ENCODE peak calls at places on chromosomes 13 and 19, in five cellular contexts. K is A549, O is lower lobe of right lung, E is NT2/D1, S is IMR-90. I is an unnamed sample.

GRCh38 chr13:46342538-46342937 is 44.5 kb downstream of the RUBCNL start:
- DNase-seq in K (no peak), O (no peak), E (no peak), S (no peak), I (no peak)

GRCh38 chr13:93847162-93847561 is 620.6 kb downstream of the GPC6 start:
- DNase-seq in K (peak), O (no peak), E (no peak), S (peak), I (peak)

GRCh38 chr19:11767633-11768133 is 883 bp downstream of the ZNF441 start:
- DNase-seq in K (no peak), O (peak), E (no peak), S (peak), I (no peak)

GRCh38 chr13:33992891-33993336 is 175.0 kb downstream of the RFC3 start:
- DNase-seq in K (no peak), O (no peak), E (no peak), S (no peak), I (no peak)

GRCh38 chr19:41889896-41890295 is 6.9 kb downstream of the ARHGEF1 start:
- DNase-seq in K (no peak), O (no peak), E (no peak), S (no peak), I (no peak)

GRCh38 chr19:55447421-55448174 is 4.5 kb upstream of the SHISA7 start:
- DNase-seq in K (peak), O (no peak), E (no peak), S (peak), I (no peak)

GRCh38 chr19:4134351-4134750 is 10.4 kb upstream of the MAP2K2 start:
- DNase-seq in K (no peak), O (no peak), E (no peak), S (no peak), I (no peak)

GRCh38 chr13:46403851-46404731 is 17.0 kb upstream of the RUBCNL start:
- DNase-seq in K (no peak), O (peak), E (no peak), S (no peak), I (no peak)

GRCh38 chr13:99145461-99145860 is 55.2 kb upstream of the UBAC2 start:
- DNase-seq in K (no peak), O (no peak), E (no peak), S (no peak), I (no peak)

DNA sequence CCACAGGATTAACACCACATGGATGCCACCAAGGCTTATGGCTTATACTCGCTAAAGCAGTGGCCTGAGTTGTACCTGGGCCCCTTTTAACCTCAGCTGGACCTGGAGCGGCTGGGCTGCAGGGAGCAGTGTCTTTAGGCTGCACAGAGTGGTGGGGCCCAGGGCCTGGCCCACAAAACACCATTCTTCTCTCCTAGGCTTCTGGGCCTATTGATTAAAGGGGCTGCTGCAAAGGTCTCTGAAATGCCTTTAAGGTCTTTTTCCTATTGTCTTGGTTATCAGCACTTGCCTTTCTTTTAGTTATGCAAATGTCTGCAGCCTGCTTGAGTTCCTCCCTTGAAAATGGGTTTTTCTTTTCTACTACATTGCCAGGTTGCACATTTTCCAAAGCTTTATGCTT is 973.9 kb upstream of the PRR20A start:
- DNase-seq in K (no peak), O (no peak), E (peak), S (no peak), I (no peak)
- H3K4me3 ChIP-seq in K (no peak), O (no peak), E (no peak), S (no peak), I (no peak)

GRCh38 chr19:17871032-17871877 is 490 bp upstream of the SLC5A5 start:
- DNase-seq in K (no peak), O (no peak), E (no peak), S (no peak), I (no peak)
- H3K4me3 ChIP-seq in K (no peak), O (no peak), E (no peak), S (no peak), I (no peak)

GRCh38 chr19:850979-851335 is 1.1 kb upstream of the ELANE start:
- DNase-seq in K (no peak), O (no peak), E (no peak), S (no peak), I (no peak)
- H3K4me3 ChIP-seq in K (peak), O (no peak), E (no peak), S (no peak), I (no peak)

GRCh38 chr13:100789481-100789880 is 114.9 kb upstream of the TMTC4 start:
- DNase-seq in K (no peak), O (peak), E (no peak), S (no peak), I (no peak)
- H3K4me3 ChIP-seq in K (no peak), O (no peak), E (no peak), S (no peak), I (no peak)

DNA sequence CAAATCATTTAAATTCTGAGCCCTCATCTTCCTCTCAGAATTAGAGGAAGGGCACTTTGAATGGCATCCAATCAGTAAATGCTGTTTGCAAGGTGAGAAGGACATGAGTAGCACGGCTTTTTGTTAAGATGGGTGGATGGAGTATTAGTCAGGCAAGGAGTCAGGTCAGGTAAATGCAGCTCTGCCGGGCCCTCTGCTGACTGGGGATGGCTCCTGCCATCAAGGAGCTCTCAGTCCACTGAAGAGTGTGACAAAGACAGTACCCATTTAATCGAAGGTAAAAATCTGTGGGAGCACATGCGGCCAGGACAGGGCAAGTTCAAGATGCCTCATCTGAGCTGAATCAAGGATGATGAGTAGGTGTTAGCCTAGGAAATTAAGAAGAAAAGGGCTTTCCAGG is 670.3 kb upstream of the ARGLU1 start:
- DNase-seq in K (no peak), O (no peak), E (no peak), S (no peak), I (no peak)
- H3K4me3 ChIP-seq in K (no peak), O (no peak), E (no peak), S (no peak), I (no peak)

DNA sequence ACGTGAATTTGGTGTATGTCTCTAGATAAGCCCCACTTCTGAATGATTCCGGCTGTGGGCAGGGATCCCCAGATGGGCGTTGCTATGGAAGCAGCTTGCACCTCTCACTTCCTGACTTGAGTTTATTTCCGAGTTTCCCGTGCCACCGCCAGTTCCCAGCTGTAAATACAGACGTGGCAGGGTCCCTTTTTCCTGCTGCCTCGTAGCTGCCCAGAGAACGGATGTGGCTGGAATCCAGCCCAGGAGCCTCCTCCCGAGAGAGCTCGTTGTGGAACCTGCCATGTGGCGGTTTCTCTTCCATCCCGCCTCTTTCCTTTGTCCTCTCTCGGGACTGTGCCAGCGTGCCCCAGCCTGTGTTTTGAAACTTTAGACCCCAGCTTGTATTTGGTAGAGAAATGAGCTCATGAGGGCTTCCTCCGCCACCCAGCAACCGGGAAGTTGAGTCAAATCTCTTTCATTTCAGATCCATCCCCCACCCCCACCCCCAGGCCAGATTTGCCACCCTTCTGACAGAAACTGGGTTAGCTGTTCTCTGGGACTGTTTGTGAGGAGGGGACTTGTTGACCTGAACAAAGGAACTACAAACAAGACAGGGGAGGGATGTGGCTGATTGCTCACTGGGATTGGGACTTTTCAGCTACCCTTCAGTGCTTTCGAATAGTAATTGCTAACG is 96.6 kb downstream of the SIPA1L3 start:
- DNase-seq in K (no peak), O (peak), E (no peak), S (peak), I (no peak)
- H3K4me3 ChIP-seq in K (no peak), O (peak), E (peak), S (peak), I (peak)

DNA sequence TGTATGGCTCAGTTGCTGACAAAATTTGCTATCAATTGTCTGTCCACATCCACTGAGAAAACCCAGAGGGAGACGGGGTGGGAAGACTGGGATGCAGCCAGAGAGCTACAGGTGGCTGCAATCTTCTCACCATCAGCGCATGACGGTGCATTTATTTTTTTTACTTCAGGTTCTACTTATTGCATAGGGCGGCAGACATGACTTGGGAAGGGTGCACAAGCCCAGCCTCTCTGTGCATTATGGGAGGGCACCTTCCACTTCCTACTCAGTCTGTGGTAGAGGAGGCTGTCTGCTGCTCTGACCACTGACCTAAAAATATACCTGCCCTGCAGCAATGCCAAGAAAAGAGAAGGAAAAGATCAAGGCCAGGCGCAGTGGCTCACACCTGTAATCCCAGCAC is 73.1 kb downstream of the ABCC4 start:
- DNase-seq in K (no peak), O (no peak), E (no peak), S (no peak), I (no peak)
- H3K4me3 ChIP-seq in K (no peak), O (no peak), E (no peak), S (no peak), I (no peak)

GRCh38 chr19:45676851-45677263 is 8.8 kb downstream of the GIPR start:
- DNase-seq in K (no peak), O (peak), E (no peak), S (no peak), I (no peak)
- H3K4me3 ChIP-seq in K (peak), O (peak), E (peak), S (no peak), I (no peak)

GRCh38 chr13:31369213-31369612 is 169.4 kb downstream of the B3GLCT start:
- DNase-seq in K (no peak), O (no peak), E (no peak), S (no peak), I (no peak)
- H3K4me3 ChIP-seq in K (no peak), O (no peak), E (no peak), S (no peak), I (no peak)

DNA sequence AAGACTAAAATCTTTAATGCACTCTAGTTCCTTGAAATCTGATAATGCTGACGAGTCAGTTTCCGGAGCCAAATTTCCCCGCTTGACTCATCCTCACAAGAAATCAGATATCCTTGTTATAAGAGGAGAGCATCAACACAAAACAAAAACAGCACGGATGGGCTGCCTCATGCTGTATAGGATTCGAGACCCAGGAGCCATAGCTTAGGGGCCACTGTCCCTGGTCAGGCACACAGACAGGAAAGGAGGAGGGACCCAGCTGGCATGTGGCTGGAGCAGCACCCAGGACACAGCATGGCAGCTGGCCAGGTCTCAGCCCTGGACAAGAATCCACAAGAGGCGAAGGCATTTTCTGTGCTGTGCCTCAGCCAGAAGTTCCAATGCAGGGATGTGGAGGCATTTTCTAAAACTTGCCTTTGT is 110.2 kb upstream of the SPATA13 start:
- DNase-seq in K (no peak), O (peak), E (no peak), S (peak), I (no peak)
- H3K4me3 ChIP-seq in K (no peak), O (no peak), E (no peak), S (no peak), I (peak)